ENCODE peak calls at places on chromosomes 1 and 21, in four cellular contexts. One of them, this sample, is unnamed.

GRCh38 chr1:1564278-1564677 is 10.4 kb downstream of the SSU72 start:
- DNase-seq in HepG2: no peak
- DNase-seq in H1: no peak
- DNase-seq in K562: no peak
- DNase-seq in this sample: no peak

GRCh38 chr1:201848230-201848629 is 19.3 kb downstream of the IPO9 start:
- DNase-seq in HepG2: no peak
- DNase-seq in H1: no peak
- DNase-seq in K562: no peak
- DNase-seq in this sample: no peak

GRCh38 chr1:116268211-116268610 is 104.8 kb upstream of the ATP1A1 start:
- DNase-seq in HepG2: no peak
- DNase-seq in H1: no peak
- DNase-seq in K562: no peak
- DNase-seq in this sample: no peak

GRCh38 chr1:55478742-55479141 is 263.6 kb upstream of the USP24 start:
- DNase-seq in HepG2: peak
- DNase-seq in H1: no peak
- DNase-seq in K562: no peak
- DNase-seq in this sample: no peak

GRCh38 chr1:59354754-59355337 is 58.0 kb downstream of the FGGY start:
- DNase-seq in HepG2: no peak
- DNase-seq in H1: no peak
- DNase-seq in K562: no peak
- DNase-seq in this sample: no peak

GRCh38 chr1:9449976-9450696 is 89.1 kb upstream of the SLC25A33 start:
- DNase-seq in HepG2: no peak
- DNase-seq in H1: no peak
- DNase-seq in K562: no peak
- DNase-seq in this sample: no peak

GRCh38 chr1:67817319-67817718 is 15.9 kb downstream of the GNG12 start:
- DNase-seq in HepG2: no peak
- DNase-seq in H1: no peak
- DNase-seq in K562: no peak
- DNase-seq in this sample: no peak

GRCh38 chr21:44351535-44352252 is 1.7 kb upstream of the TRPM2 start:
- DNase-seq in HepG2: no peak
- DNase-seq in H1: no peak
- DNase-seq in K562: no peak
- DNase-seq in this sample: no peak

GRCh38 chr1:216528816-216529215 is 105.6 kb upstream of the USH2A start:
- DNase-seq in HepG2: no peak
- DNase-seq in H1: no peak
- DNase-seq in K562: no peak
- DNase-seq in this sample: peak

GRCh38 chr1:43591181-43591580 is 58.8 kb upstream of the KDM4A start:
- DNase-seq in HepG2: no peak
- DNase-seq in H1: no peak
- DNase-seq in K562: no peak
- DNase-seq in this sample: no peak

GRCh38 chr1:207277241-207277640 is 44.2 kb upstream of the CD55 start:
- DNase-seq in HepG2: no peak
- DNase-seq in H1: no peak
- DNase-seq in K562: no peak
- DNase-seq in this sample: no peak

GRCh38 chr1:67760030-67760821 is 73.0 kb downstream of the GNG12 start:
- DNase-seq in HepG2: peak
- DNase-seq in H1: peak
- DNase-seq in K562: peak
- DNase-seq in this sample: peak

GRCh38 chr1:112247971-112248370 is 148.0 kb upstream of the CTTNBP2NL start:
- DNase-seq in HepG2: no peak
- DNase-seq in H1: no peak
- DNase-seq in K562: no peak
- DNase-seq in this sample: no peak

GRCh38 chr21:25838809-25839208 is 104.0 kb downstream of the GABPA start:
- DNase-seq in HepG2: no peak
- DNase-seq in H1: no peak
- DNase-seq in K562: no peak
- DNase-seq in this sample: no peak

GRCh38 chr1:29362116-29362515 is 125.8 kb downstream of the PTPRU start:
- DNase-seq in HepG2: no peak
- DNase-seq in H1: no peak
- DNase-seq in K562: no peak
- DNase-seq in this sample: no peak

GRCh38 chr1:242770366-242770765 is 245.9 kb upstream of the PLD5 start:
- DNase-seq in HepG2: no peak
- DNase-seq in H1: no peak
- DNase-seq in K562: no peak
- DNase-seq in this sample: no peak

GRCh38 chr21:42199488-42200463 is 19.2 kb upstream of the ABCG1 start:
- DNase-seq in HepG2: peak
- DNase-seq in H1: no peak
- DNase-seq in K562: no peak
- DNase-seq in this sample: peak

GRCh38 chr21:44813149-44813548 is 4.7 kb downstream of the SUMO3 start:
- DNase-seq in HepG2: no peak
- DNase-seq in H1: no peak
- DNase-seq in K562: no peak
- DNase-seq in this sample: no peak

GRCh38 chr1:58619286-58620054 is 42.4 kb upstream of the TACSTD2 start:
- DNase-seq in HepG2: no peak
- DNase-seq in H1: no peak
- DNase-seq in K562: no peak
- DNase-seq in this sample: no peak

GRCh38 chr1:1281533-1282321 is 1.5 kb downstream of the SCNN1D start:
- DNase-seq in HepG2: peak
- DNase-seq in H1: no peak
- DNase-seq in K562: no peak
- DNase-seq in this sample: no peak

GRCh38 chr1:46405204-46405555 is 11.1 kb downstream of the FAAH start:
- DNase-seq in HepG2: no peak
- DNase-seq in H1: no peak
- DNase-seq in K562: no peak
- DNase-seq in this sample: no peak

GRCh38 chr1:39886757-39887231 is 3.5 kb upstream of the TRIT1 start:
- DNase-seq in HepG2: no peak
- DNase-seq in H1: no peak
- DNase-seq in K562: no peak
- DNase-seq in this sample: no peak

GRCh38 chr1:33735624-33736023 is 128.3 kb upstream of the HMGB4 start:
- DNase-seq in HepG2: no peak
- DNase-seq in H1: no peak
- DNase-seq in K562: no peak
- DNase-seq in this sample: no peak

GRCh38 chr21:43864806-43865470 is at the start of gene AGPAT3:
- DNase-seq in HepG2: no peak
- DNase-seq in H1: no peak
- DNase-seq in K562: peak
- DNase-seq in this sample: no peak

GRCh38 chr1:67752306-67752705 is 67.3 kb downstream of the GADD45A start:
- DNase-seq in HepG2: no peak
- DNase-seq in H1: no peak
- DNase-seq in K562: no peak
- DNase-seq in this sample: no peak

GRCh38 chr1:18666317-18666920 is 35.8 kb downstream of the PAX7 start:
- DNase-seq in HepG2: no peak
- DNase-seq in H1: no peak
- DNase-seq in K562: no peak
- DNase-seq in this sample: no peak

GRCh38 chr1:218348628-218349185 is 3.6 kb downstream of the TGFB2 start:
- DNase-seq in HepG2: no peak
- DNase-seq in H1: no peak
- DNase-seq in K562: no peak
- DNase-seq in this sample: no peak

GRCh38 chr1:10679521-10680220 is 116.8 kb downstream of the CASZ1 start:
- DNase-seq in HepG2: peak
- DNase-seq in H1: peak
- DNase-seq in K562: peak
- DNase-seq in this sample: no peak

GRCh38 chr1:103123321-103123720 is 15.0 kb upstream of the COL11A1 start:
- DNase-seq in HepG2: no peak
- DNase-seq in H1: no peak
- DNase-seq in K562: no peak
- DNase-seq in this sample: no peak

GRCh38 chr1:221725683-221726330 is 16.1 kb downstream of the DUSP10 start:
- DNase-seq in HepG2: no peak
- DNase-seq in H1: no peak
- DNase-seq in K562: no peak
- DNase-seq in this sample: no peak

GRCh38 chr1:153945795-153946621 is 510 bp downstream of the DENND4B start:
- DNase-seq in HepG2: no peak
- DNase-seq in H1: peak
- DNase-seq in K562: peak
- DNase-seq in this sample: peak

GRCh38 chr1:244636488-244637259 is 16.3 kb upstream of the DESI2 start:
- DNase-seq in HepG2: no peak
- DNase-seq in H1: no peak
- DNase-seq in K562: no peak
- DNase-seq in this sample: no peak
- TF ChIP-seq TAF1 in HepG2: no peak
- TF ChIP-seq TAF1 in H1: no peak
- TF ChIP-seq TAF1 in K562: no peak
- TF ChIP-seq TAF1 in this sample: no peak

GRCh38 chr1:227342075-227342829 is 24.0 kb upstream of the CDC42BPA start:
- DNase-seq in HepG2: no peak
- DNase-seq in H1: no peak
- DNase-seq in K562: no peak
- DNase-seq in this sample: no peak

GRCh38 chr1:227343201-227343600 is 24.9 kb upstream of the CDC42BPA start:
- DNase-seq in HepG2: no peak
- DNase-seq in H1: no peak
- DNase-seq in K562: no peak
- DNase-seq in this sample: no peak

GRCh38 chr1:227343727-227344551 is 25.6 kb upstream of the CDC42BPA start:
- DNase-seq in HepG2: no peak
- DNase-seq in H1: no peak
- DNase-seq in K562: no peak
- DNase-seq in this sample: no peak
- TF ChIP-seq CREB1 in HepG2: no peak
- TF ChIP-seq CREB1 in H1: no peak
- TF ChIP-seq CREB1 in K562: no peak
- TF ChIP-seq CREB1 in this sample: no peak

GRCh38 chr1:171663036-171663853 is 10.8 kb upstream of the MYOC start:
- DNase-seq in HepG2: no peak
- DNase-seq in H1: no peak
- DNase-seq in K562: no peak
- DNase-seq in this sample: no peak

GRCh38 chr1:171661076-171661650 is 8.7 kb upstream of the MYOC start:
- DNase-seq in HepG2: no peak
- DNase-seq in H1: no peak
- DNase-seq in K562: no peak
- DNase-seq in this sample: no peak

GRCh38 chr1:171666114-171666769 is 13.8 kb upstream of the MYOC start:
- DNase-seq in HepG2: no peak
- DNase-seq in H1: no peak
- DNase-seq in K562: no peak
- DNase-seq in this sample: no peak

GRCh38 chr1:171664976-171665375 is 12.5 kb upstream of the MYOC start:
- DNase-seq in HepG2: no peak
- DNase-seq in H1: no peak
- DNase-seq in K562: no peak
- DNase-seq in this sample: no peak

DNA sequence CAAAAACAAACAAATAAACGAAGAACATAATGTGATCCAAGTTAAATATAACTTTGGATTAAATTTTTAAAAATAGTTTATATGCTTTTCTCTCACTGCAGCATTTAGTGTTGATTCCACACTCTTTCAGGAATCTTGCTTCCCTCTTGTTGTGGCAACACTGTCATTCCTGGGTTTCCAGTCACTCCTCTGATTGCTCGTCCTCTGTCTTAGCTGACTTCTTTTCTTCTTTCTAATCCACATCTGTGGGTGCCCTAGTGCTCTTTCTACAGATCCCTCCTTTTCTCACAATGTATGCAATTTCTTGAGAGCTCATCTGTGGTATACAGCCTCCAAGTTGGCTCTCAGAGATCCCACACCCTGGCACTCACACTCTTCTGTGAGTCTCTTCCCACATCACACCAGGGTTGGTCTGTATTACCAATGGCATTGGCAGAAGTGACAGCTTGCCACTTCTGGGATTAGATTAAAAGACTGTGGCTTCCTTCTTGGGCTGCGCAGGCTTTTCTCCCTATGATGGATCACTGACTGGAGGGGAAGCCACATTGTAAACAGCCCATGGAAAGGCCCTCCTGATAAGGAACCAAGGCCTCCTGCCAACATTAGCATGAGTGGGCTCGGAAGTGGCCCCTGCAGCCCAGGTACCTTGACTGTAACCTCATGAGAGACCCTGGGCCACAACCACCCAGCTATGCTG is 11.5 kb upstream of the MYOC start:
- DNase-seq in HepG2: no peak
- DNase-seq in H1: no peak
- DNase-seq in K562: no peak
- DNase-seq in this sample: no peak
- TF ChIP-seq TAF1 in HepG2: no peak
- TF ChIP-seq TAF1 in H1: no peak
- TF ChIP-seq TAF1 in K562: no peak
- TF ChIP-seq TAF1 in this sample: no peak

DNA sequence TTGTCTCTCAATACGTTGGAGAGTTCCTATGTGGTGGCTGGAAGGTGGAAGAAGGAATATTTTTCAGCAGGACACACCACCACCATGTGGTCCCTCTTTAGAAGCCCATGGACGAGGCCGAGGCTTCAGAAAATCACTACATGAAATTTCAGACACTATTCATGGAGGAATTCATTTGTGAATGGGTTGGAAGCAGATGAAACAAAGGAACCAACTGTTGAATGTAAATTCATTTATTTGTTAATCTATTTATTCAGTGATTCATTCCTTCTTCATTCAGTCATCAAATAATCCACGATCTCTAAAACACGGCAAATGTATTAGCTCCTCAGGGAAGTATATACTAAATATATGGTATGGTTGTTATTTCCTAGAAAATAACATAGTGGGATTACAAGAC is 12.2 kb downstream of the SLC35F3 start:
- DNase-seq in HepG2: no peak
- DNase-seq in H1: no peak
- DNase-seq in K562: no peak
- DNase-seq in this sample: no peak
- TF ChIP-seq CREB1 in HepG2: no peak
- TF ChIP-seq CREB1 in H1: no peak
- TF ChIP-seq CREB1 in K562: no peak
- TF ChIP-seq CREB1 in this sample: no peak

GRCh38 chr21:32824950-32825349 is 53.4 kb upstream of the PAXBP1 start:
- DNase-seq in HepG2: no peak
- DNase-seq in H1: no peak
- DNase-seq in K562: no peak
- DNase-seq in this sample: no peak
- TF ChIP-seq TAF1 in HepG2: no peak
- TF ChIP-seq TAF1 in H1: no peak
- TF ChIP-seq TAF1 in K562: no peak
- TF ChIP-seq TAF1 in this sample: no peak